ENCODE peak calls at places on chromosomes 2 and 18, in seven cellular contexts. J is right cardiac atrium, B is HCT116, L is fibroblast of lung, Z is endodermal cell, T is lower lobe of right lung, C is heart right ventricle. F is an unnamed sample. For H3K27me3, the result is how much of the 10 kb centered on the place peaks cover.

GRCh38 chr2:135037831-135038230 is 9.4 kb downstream of the MAP3K19 start:
- DNase-seq in J (no peak), B (no peak), L (no peak), Z (no peak), T (no peak), C (no peak), F (no peak)

GRCh38 chr18:7329036-7329435 is 98.1 kb downstream of the LRRC30 start:
- DNase-seq in J (no peak), B (no peak), L (no peak), Z (no peak), T (no peak), C (no peak), F (no peak)

GRCh38 chr2:1694371-1695271 is 49.7 kb downstream of the PXDN start:
- DNase-seq in J (no peak), B (no peak), L (no peak), Z (peak), T (no peak), C (no peak), F (no peak)

GRCh38 chr2:178910005-178910404 is 102.8 kb upstream of the TTN start:
- DNase-seq in J (no peak), B (no peak), L (no peak), Z (no peak), T (no peak), C (no peak), F (no peak)

GRCh38 chr2:46181789-46182530 is 115.2 kb upstream of the EPAS1 start:
- DNase-seq in J (no peak), B (no peak), L (no peak), Z (no peak), T (no peak), C (peak), F (no peak)

GRCh38 chr2:96527052-96527964 is 9.2 kb upstream of the ARID5A start:
- DNase-seq in J (peak), B (no peak), L (peak), Z (peak), T (no peak), C (peak), F (peak)

GRCh38 chr2:31383471-31384153 is 30.9 kb downstream of the XDH start:
- DNase-seq in J (no peak), B (no peak), L (peak), Z (no peak), T (no peak), C (no peak), F (no peak)

GRCh38 chr18:43590182-43590903 is 313.1 kb upstream of the SYT4 start:
- DNase-seq in J (peak), B (no peak), L (no peak), Z (no peak), T (no peak), C (peak), F (no peak)

GRCh38 chr18:68837665-68838390 is 39.9 kb downstream of the CCDC102B start:
- DNase-seq in J (no peak), B (no peak), L (peak), Z (no peak), T (no peak), C (no peak), F (no peak)

GRCh38 chr2:234399451-234400246 is 97.2 kb downstream of the ARL4C start:
- DNase-seq in J (no peak), B (no peak), L (no peak), Z (no peak), T (no peak), C (no peak), F (no peak)

GRCh38 chr2:130332271-130333073 is 10.2 kb upstream of the IMP4 start:
- DNase-seq in J (peak), B (peak), L (peak), Z (peak), T (peak), C (peak), F (peak)

GRCh38 chr2:96329416-96329815 is 4.3 kb downstream of the ITPRIPL1 start:
- DNase-seq in J (no peak), B (no peak), L (peak), Z (no peak), T (no peak), C (no peak), F (no peak)

GRCh38 chr18:25164837-25165791 is 186.9 kb downstream of the ZNF521 start:
- DNase-seq in J (peak), B (no peak), L (peak), Z (no peak), T (no peak), C (no peak), F (no peak)

GRCh38 chr2:176584333-176584732 is 315.1 kb downstream of the MTX2 start:
- DNase-seq in J (no peak), B (no peak), L (no peak), Z (no peak), T (no peak), C (no peak), F (no peak)

GRCh38 chr2:84395819-84396218 is 63.3 kb downstream of the SUCLG1 start:
- DNase-seq in J (no peak), B (no peak), L (peak), Z (no peak), T (no peak), C (no peak), F (no peak)

GRCh38 chr2:156445311-156446218 is 9.4 kb downstream of the GPD2 start:
- DNase-seq in J (no peak), B (no peak), L (peak), Z (no peak), T (no peak), C (no peak), F (no peak)

GRCh38 chr2:96138146-96139145 is at the start of gene ASTL:
- DNase-seq in J (peak), B (no peak), L (peak), Z (peak), T (peak), C (peak), F (no peak)

GRCh38 chr2:3265471-3265870 is 112.1 kb downstream of the EIPR1 start:
- DNase-seq in J (no peak), B (no peak), L (no peak), Z (no peak), T (no peak), C (no peak), F (no peak)

GRCh38 chr2:223054193-223054781 is 2.3 kb downstream of the KCNE4 start:
- DNase-seq in J (peak), B (no peak), L (peak), Z (no peak), T (no peak), C (peak), F (peak)

GRCh38 chr2:33893801-33894200 is 294.7 kb upstream of the FAM98A start:
- DNase-seq in J (no peak), B (no peak), L (no peak), Z (no peak), T (no peak), C (no peak), F (no peak)

GRCh38 chr2:205683179-205683978 is 1.1 kb downstream of the NRP2 start:
- DNase-seq in J (no peak), B (no peak), L (peak), Z (peak), T (no peak), C (no peak), F (peak)

GRCh38 chr2:197423307-197423706 is 11.5 kb downstream of the SF3B1 start:
- DNase-seq in J (no peak), B (no peak), L (no peak), Z (no peak), T (no peak), C (no peak), F (no peak)

GRCh38 chr2:110770696-110771425 is 38.5 kb downstream of the ACOXL start:
- DNase-seq in J (no peak), B (no peak), L (peak), Z (peak), T (no peak), C (no peak), F (no peak)

GRCh38 chr2:58633576-58634365 is 392.6 kb upstream of the FANCL start:
- DNase-seq in J (no peak), B (peak), L (peak), Z (no peak), T (no peak), C (no peak), F (no peak)

GRCh38 chr18:76657428-76657827 is 162.4 kb upstream of the ZNF516 start:
- DNase-seq in J (no peak), B (no peak), L (no peak), Z (no peak), T (no peak), C (no peak), F (no peak)

GRCh38 chr18:48931680-48932461 is 18.9 kb downstream of the SMAD7 start:
- DNase-seq in J (no peak), B (no peak), L (no peak), Z (no peak), T (no peak), C (no peak), F (no peak)

GRCh38 chr2:201855356-201855755 is 49.0 kb downstream of the CDK15 start:
- DNase-seq in J (no peak), B (no peak), L (no peak), Z (no peak), T (no peak), C (no peak), F (no peak)

GRCh38 chr2:57543211-57543610 is 503.4 kb upstream of the VRK2 start:
- DNase-seq in J (no peak), B (no peak), L (no peak), Z (no peak), T (no peak), C (no peak), F (no peak)

GRCh38 chr2:141384676-141385075 is 746.1 kb downstream of the LRP1B start:
- DNase-seq in J (no peak), B (no peak), L (peak), Z (no peak), T (no peak), C (no peak), F (no peak)

GRCh38 chr2:185658766-185659165 is 79.8 kb upstream of the FSIP2 start:
- DNase-seq in J (no peak), B (no peak), L (no peak), Z (no peak), T (no peak), C (no peak), F (no peak)

DNA sequence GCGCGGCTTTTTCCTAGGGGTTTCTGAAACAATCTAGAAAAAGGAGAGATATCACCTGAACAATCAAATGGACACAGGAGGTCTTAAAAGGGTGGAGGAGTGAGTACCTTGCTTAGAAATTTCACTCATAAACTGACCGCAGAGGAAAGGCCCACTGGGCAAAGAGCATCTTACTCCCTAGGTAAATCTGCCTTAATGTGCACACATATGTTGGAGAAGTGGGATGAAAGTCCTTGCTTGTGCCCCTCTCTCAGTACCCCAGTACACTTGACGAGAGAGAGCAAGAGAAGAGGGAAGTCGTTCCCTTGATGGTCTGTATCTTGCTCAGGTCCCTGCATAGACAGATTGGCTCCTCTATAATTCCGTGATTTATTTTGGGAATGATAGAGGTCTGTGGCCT is 6.7 kb downstream of the TBR1 start:
- DNase-seq in J (no peak), B (no peak), L (no peak), Z (peak), T (no peak), C (no peak), F (no peak)
- H3K27me3 ChIP-seq in J (under half), B (under half), L (half or more), Z (half or more), T (half or more), C (half or more), F (half or more)

GRCh38 chr2:36071698-36072097 is 283.9 kb upstream of the CRIM1 start:
- DNase-seq in J (no peak), B (no peak), L (no peak), Z (no peak), T (no peak), C (no peak), F (no peak)
- H3K27me3 ChIP-seq in J (under half), B (under half), L (under half), Z (under half), T (under half), C (under half), F (under half)

DNA sequence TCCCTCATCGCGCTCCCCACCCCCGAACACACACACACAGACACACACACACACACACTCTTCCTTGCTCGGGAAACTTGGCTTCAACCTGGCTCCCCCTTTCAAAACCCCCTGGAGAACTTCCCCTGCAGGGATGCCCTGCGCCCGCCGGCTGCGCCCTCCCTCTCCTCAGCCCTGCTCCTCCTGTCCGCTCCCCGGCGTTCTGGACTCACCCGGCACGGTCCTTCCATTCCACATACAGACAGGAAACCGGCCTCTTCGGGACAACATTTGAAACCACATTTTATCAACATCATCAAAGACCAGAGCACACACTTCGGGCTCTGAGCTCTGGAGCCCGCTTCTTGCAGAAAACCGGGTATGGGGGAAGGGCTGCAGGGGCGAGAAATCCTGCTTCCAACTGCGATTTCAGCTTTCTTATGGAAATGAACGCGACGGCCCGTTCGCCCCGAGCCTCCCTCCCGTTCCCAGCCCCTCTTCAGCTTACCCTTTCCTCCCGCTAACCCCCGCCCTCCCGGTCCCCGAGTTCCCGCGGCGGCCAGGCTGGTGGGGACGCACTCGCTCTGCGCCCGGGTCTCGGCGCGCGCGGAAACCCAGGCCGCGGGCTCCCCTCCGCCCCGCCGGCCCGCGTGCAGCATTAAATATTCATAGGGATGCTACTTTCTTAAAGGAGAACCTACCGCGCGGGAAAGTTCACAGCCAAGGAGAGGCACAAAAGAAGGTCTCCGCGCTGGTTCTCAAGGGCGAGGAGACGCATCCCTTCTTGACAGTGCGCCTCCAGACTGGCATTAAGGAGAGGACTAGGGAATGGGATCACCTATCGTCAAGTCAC is 18.3 kb downstream of the POU3F3 start:
- DNase-seq in J (no peak), B (no peak), L (no peak), Z (peak), T (no peak), C (no peak), F (no peak)
- H3K27me3 ChIP-seq in J (under half), B (under half), L (under half), Z (half or more), T (half or more), C (half or more), F (half or more)

GRCh38 chr2:100178085-100178788 is 35.8 kb upstream of the AFF3 start:
- DNase-seq in J (no peak), B (peak), L (peak), Z (peak), T (no peak), C (no peak), F (no peak)

GRCh38 chr2:100178864-100179263 is 36.5 kb upstream of the AFF3 start:
- DNase-seq in J (no peak), B (no peak), L (no peak), Z (no peak), T (no peak), C (no peak), F (no peak)

GRCh38 chr2:100182494-100183355 is 40.3 kb upstream of the AFF3 start:
- DNase-seq in J (peak), B (no peak), L (no peak), Z (peak), T (no peak), C (peak), F (no peak)

GRCh38 chr2:100179806-100180205 is 37.4 kb upstream of the AFF3 start:
- DNase-seq in J (no peak), B (no peak), L (no peak), Z (no peak), T (no peak), C (no peak), F (no peak)

DNA sequence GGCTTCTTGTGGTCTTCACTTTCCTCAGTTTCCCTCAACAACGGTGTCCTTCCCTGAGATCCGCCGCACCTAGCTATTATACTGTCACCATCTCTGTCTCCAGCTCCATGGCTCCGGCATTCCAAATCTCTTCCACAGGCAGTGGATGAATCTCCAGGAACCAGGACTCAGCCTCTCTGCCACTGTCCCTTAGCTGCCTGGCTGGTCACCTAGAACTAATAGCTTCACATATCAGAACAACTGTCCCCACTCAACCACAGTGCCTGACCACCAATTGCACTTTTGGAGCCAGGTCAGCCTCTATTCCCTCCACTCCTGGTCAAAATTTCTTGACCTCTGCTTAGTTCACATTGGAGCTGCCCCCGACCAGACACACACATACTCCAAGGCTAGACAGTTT is 38.1 kb upstream of the AFF3 start:
- DNase-seq in J (no peak), B (no peak), L (no peak), Z (no peak), T (no peak), C (no peak), F (no peak)
- H3K27me3 ChIP-seq in J (under half), B (under half), L (under half), Z (under half), T (under half), C (under half), F (under half)

DNA sequence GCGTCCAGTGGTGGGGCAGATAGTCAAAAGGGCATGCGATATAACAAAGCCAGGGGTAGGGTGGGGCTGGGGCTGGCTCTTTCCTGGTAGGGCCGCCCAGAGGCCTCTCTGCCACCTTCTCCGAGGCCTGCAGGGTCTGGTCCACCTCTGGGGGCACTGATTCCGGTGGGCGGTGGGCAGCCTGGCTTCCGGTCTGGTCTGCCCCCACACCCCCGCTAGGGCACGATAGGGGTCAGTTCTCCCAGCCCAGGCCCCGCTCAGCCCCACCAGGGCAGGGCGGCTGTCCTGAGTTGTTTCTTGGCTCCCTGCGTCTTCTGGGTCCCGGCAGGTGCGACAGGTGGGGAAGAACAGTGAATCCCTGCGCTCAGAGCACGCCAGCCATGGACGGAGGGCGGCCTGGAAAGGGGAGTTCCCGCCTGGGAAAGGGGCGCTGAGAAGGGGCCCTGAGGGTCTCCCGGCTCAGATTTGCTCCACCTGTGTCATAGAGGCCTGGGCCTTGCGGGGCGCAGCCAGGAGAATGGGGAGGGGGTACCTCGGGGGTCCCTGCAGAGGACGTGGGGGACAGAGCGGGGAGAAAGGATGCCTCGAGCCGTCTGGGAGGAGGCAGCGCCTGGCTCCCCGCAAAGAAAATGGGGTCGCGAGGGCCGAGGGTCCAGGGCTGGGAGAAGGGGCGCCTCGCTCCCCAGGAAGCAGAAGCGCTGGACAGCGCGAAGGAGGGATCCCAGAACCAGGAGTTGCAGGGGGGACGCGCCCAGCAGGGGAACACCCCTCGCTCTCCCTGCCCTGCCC is 558 bp upstream of the ERFE start:
- DNase-seq in J (peak), B (no peak), L (no peak), Z (peak), T (peak), C (no peak), F (no peak)
- H3K27me3 ChIP-seq in J (under half), B (under half), L (under half), Z (under half), T (under half), C (under half), F (under half)

DNA sequence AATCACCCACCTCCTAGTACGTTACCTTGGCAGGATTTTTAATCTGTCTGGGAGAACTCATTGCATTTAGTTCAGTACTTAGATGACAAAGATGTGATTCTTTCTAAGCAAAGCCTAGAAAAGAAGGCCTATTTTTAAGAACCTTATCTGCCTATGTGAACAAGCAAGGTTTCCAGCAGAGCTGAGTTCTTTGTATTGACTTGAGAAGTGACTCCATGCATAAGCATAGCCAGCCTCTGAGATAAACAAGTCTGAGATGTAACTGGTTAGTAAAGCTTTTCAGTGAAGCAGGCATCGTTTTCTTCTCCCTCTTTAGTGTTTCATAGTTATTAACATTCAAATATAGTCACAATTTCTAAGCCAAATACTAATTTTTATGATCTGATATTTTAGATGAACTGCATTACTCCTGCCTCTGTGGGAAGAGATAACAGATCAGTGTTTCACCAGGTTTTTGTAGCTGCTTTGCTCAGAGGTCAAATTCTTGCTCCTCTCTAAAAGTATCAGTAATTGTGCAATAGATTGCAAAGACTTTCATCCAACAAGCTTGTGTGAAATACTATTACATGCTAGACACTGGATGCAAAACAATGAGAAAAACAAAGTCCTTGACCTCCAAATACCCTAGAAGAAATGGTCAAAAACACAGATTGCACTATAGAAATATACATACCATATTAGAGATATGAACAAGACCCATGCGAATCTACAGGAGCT is 107.8 kb downstream of the MBD2 start:
- DNase-seq in J (no peak), B (no peak), L (no peak), Z (no peak), T (no peak), C (no peak), F (no peak)
- H3K27me3 ChIP-seq in J (under half), B (under half), L (under half), Z (under half), T (under half), C (under half), F (under half)